ENCODE peak calls at places on chromosomes 12 and 14, in nine cellular contexts. Q is NCI-H524 treated with DMSO at 0.1 percent for 48 hours; A is naive thymus-derived CD8-positive, alpha-beta T cell; R is stimulated activated CD4-positive, alpha-beta T cell treated with anti-CD3 and anti-CD28 coated beads, Interleukin-2, amount 100 ng/mL, for 48 hours; K is progenitor cell of endocrine pancreas; U is CD4-positive, alpha-beta memory T cell; B is C1 segment of cervical spinal cord; G is dorsolateral prefrontal cortex; Y is NCI-H774. I is an unnamed sample.

GRCh38 chr12:54601841-54602240 is 13.4 kb upstream of the PPP1R1A start:
- DNase-seq in G (no peak), U (no peak), B (no peak), A (no peak), Q (no peak), R (no peak), K (no peak), Y (no peak), I (no peak)

GRCh38 chr12:67892289-67892688 is 97.0 kb upstream of the IFNG-AS1 start:
- DNase-seq in R (no peak), K (no peak), U (no peak), G (no peak), Y (no peak), B (no peak), A (no peak), Q (peak), I (no peak)

GRCh38 chr12:113069149-113069548 is 12.6 kb downstream of the DTX1 start:
- DNase-seq in Q (no peak), A (no peak), B (no peak), U (no peak), R (no peak), Y (no peak), G (no peak), K (no peak), I (no peak)

GRCh38 chr12:52655251-52655650 is 3.2 kb upstream of the KRT2 start:
- DNase-seq in K (no peak), A (no peak), G (no peak), Q (no peak), U (no peak), R (no peak), B (no peak), Y (no peak), I (no peak)

GRCh38 chr14:91693342-91693741 is 38.5 kb downstream of the CATSPERB start:
- DNase-seq in Y (no peak), Q (no peak), K (no peak), R (no peak), B (no peak), U (no peak), G (no peak), A (no peak), I (no peak)

GRCh38 chr14:79011091-79011919 is 841.1 kb downstream of the NRXN3 start:
- DNase-seq in G (no peak), A (no peak), K (no peak), B (no peak), Q (no peak), R (no peak), U (no peak), Y (peak), I (no peak)

GRCh38 chr12:111022386-111022785 is 102.0 kb upstream of the MYL2 start:
- DNase-seq in A (no peak), G (no peak), Q (peak), U (no peak), B (no peak), K (no peak), Y (no peak), R (no peak), I (no peak)

GRCh38 chr12:123973552-123974341 is 732 bp downstream of the ZNF664 start:
- DNase-seq in A (peak), K (peak), B (peak), R (peak), G (peak), U (peak), Q (no peak), Y (peak), I (peak)

GRCh38 chr12:124509676-124510300 is 57.6 kb downstream of the NCOR2 start:
- DNase-seq in A (no peak), B (peak), K (no peak), R (no peak), Q (no peak), U (no peak), Y (no peak), G (peak), I (no peak)

GRCh38 chr12:50246873-50247612 is 36.3 kb downstream of the LIMA1 start:
- DNase-seq in G (no peak), R (peak), U (no peak), K (no peak), A (no peak), B (no peak), Y (no peak), Q (no peak), I (no peak)

I was measured in effector memory CD4-positive, alpha-beta T cell.